ENCODE peak calls at places on chromosomes 13 and 19, in six cellular contexts. N is breast epithelium, L is Panc1, O is HFF-Myc, I is fibroblast of the aortic adventitia, A is GM23338. H is an unnamed sample.

GRCh38 chr13:41494202-41494601 is 36.9 kb downstream of the RGCC start:
- DNase-seq in N (no peak), L (no peak), O (no peak), I (no peak), A (no peak), H (no peak)

GRCh38 chr13:82356667-82357066 is 1525.6 kb downstream of the SLITRK1 start:
- DNase-seq in N (no peak), L (no peak), O (no peak), I (peak), A (peak), H (no peak)

GRCh38 chr13:21511841-21512240 is 52.7 kb upstream of the ZDHHC20 start:
- DNase-seq in N (no peak), L (no peak), O (no peak), I (peak), A (no peak), H (no peak)

GRCh38 chr13:24261566-24261965 is 47.8 kb upstream of the C1QTNF9 start:
- DNase-seq in N (no peak), L (no peak), O (no peak), I (no peak), A (no peak), H (no peak)

GRCh38 chr19:17406039-17406886 is 833 bp upstream of the BST2 start:
- DNase-seq in N (no peak), L (no peak), O (no peak), I (no peak), A (no peak), H (no peak)

GRCh38 chr13:48118025-48118424 is 23.1 kb upstream of the MED4 start:
- DNase-seq in N (no peak), L (no peak), O (no peak), I (no peak), A (no peak), H (no peak)

GRCh38 chr19:34556500-34556899 is 74.9 kb downstream of the WTIP start:
- DNase-seq in N (no peak), L (no peak), O (peak), I (peak), A (peak), H (no peak)

GRCh38 chr19:7527516-7528191 is 5.2 kb downstream of the MCOLN1 start:
- DNase-seq in N (no peak), L (no peak), O (no peak), I (no peak), A (no peak), H (no peak)

GRCh38 chr13:31119966-31120733 is 41.6 kb downstream of the HSPH1 start:
- DNase-seq in N (no peak), L (no peak), O (no peak), I (peak), A (peak), H (no peak)

GRCh38 chr19:35641515-35642151 is at the start of gene ETV2:
- DNase-seq in N (no peak), L (no peak), O (no peak), I (peak), A (peak), H (no peak)

GRCh38 chr19:4064073-4064550 is 2.6 kb downstream of the ZBTB7A start:
- DNase-seq in N (no peak), L (no peak), O (no peak), I (no peak), A (no peak), H (no peak)

GRCh38 chr19:3201072-3201700 is 15.5 kb downstream of the NCLN start:
- DNase-seq in N (no peak), L (no peak), O (no peak), I (no peak), A (no peak), H (no peak)

GRCh38 chr19:40612831-40613668 is 11.9 kb downstream of the LTBP4 start:
- DNase-seq in N (no peak), L (no peak), O (no peak), I (no peak), A (peak), H (no peak)

GRCh38 chr13:38141792-38142191 is 207.9 kb upstream of the UFM1 start:
- DNase-seq in N (no peak), L (no peak), O (no peak), I (peak), A (no peak), H (no peak)

GRCh38 chr13:94678845-94679244 is 33.5 kb downstream of the SOX21 start:
- DNase-seq in N (no peak), L (no peak), O (no peak), I (no peak), A (no peak), H (no peak)

GRCh38 chr19:19115954-19116353 is 22.3 kb downstream of the TMEM161A start:
- DNase-seq in N (no peak), L (no peak), O (no peak), I (peak), A (peak), H (no peak)

GRCh38 chr19:41940443-41941409 is 12.5 kb upstream of the ERFL start:
- DNase-seq in N (no peak), L (no peak), O (no peak), I (no peak), A (peak), H (no peak)

GRCh38 chr19:45066921-45067661 is 9.2 kb downstream of the ZNF296 start:
- DNase-seq in N (no peak), L (no peak), O (no peak), I (no peak), A (no peak), H (no peak)

GRCh38 chr19:39500543-39500942 is 1.8 kb downstream of the DLL3 start:
- DNase-seq in N (no peak), L (no peak), O (no peak), I (no peak), A (no peak), H (no peak)

GRCh38 chr19:34330116-34330515 is 34.9 kb upstream of the GPI start:
- DNase-seq in N (no peak), L (no peak), O (no peak), I (no peak), A (no peak), H (no peak)

GRCh38 chr19:17779281-17779930 is 15.5 kb upstream of the B3GNT3 start:
- DNase-seq in N (peak), L (no peak), O (no peak), I (peak), A (peak), H (no peak)

GRCh38 chr19:18156841-18157464 is 4.0 kb downstream of the PIK3R2 start:
- DNase-seq in N (peak), L (no peak), O (peak), I (peak), A (no peak), H (no peak)

GRCh38 chr19:55212447-55212846 is 3.1 kb upstream of the PTPRH start:
- DNase-seq in N (no peak), L (no peak), O (no peak), I (no peak), A (peak), H (no peak)

GRCh38 chr13:97627566-97627965 is 193.6 kb downstream of the RAP2A start:
- DNase-seq in N (no peak), L (no peak), O (peak), I (peak), A (peak), H (peak)

GRCh38 chr13:52862358-52863206 is 14.1 kb upstream of the PCDH8 start:
- DNase-seq in N (no peak), L (peak), O (no peak), I (no peak), A (peak), H (no peak)

GRCh38 chr19:37983153-37983552 is 76.1 kb downstream of the SIPA1L3 start:
- DNase-seq in N (no peak), L (no peak), O (peak), I (no peak), A (no peak), H (no peak)

GRCh38 chr13:32135655-32136054 is 104.1 kb downstream of the FRY start:
- DNase-seq in N (no peak), L (no peak), O (peak), I (peak), A (no peak), H (peak)

GRCh38 chr19:10766681-10767201 is 48.9 kb downstream of the DNM2 start:
- DNase-seq in N (no peak), L (no peak), O (no peak), I (peak), A (no peak), H (no peak)

DNA sequence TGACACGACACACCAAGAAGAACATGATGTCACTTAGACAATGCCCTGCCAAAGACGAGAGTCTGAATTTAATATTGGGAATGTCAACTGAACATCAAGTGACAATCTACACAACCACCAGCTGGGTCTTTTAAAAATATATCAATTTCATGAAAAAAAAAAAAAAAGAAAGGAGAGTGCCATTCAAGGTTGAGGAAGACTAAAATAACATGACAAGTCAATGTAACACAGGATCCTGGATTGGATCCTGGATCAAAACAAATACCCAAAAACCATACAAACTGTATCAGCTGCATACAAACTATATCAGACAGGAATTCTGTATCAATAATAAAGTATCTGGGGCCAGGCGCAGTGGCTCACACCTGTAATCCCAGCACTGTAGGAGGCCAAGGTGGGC is 4.7 kb downstream of the ZNF329 start:
- DNase-seq in N (no peak), L (no peak), O (no peak), I (no peak), A (no peak), H (no peak)
- H3K4me3 ChIP-seq in N (no peak), L (no peak), O (no peak), I (no peak), A (no peak), H (no peak)

DNA sequence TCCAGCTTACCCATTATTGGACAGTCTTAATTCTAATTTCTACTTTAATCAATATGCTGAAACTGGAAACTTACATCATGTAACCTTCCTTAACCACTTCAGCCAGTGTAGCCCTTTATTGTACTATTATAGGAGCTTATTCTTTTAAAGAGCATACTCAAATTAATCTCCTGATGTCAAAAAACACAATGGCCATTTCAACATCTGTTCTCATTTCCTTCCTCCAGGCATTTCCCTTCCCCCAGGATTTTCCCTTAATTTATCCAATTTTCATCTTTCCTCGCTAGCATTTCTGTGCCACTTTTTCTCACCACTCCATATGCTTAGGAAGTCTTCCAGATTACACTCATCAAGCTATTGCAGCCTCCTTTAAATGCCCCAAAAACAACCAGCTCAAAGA is 265.0 kb downstream of the PCDH9 start:
- DNase-seq in N (no peak), L (no peak), O (no peak), I (no peak), A (no peak), H (no peak)
- TF ChIP-seq CTCF in N (no peak), L (no peak), O (no peak), I (no peak), A (no peak), H (no peak)

DNA sequence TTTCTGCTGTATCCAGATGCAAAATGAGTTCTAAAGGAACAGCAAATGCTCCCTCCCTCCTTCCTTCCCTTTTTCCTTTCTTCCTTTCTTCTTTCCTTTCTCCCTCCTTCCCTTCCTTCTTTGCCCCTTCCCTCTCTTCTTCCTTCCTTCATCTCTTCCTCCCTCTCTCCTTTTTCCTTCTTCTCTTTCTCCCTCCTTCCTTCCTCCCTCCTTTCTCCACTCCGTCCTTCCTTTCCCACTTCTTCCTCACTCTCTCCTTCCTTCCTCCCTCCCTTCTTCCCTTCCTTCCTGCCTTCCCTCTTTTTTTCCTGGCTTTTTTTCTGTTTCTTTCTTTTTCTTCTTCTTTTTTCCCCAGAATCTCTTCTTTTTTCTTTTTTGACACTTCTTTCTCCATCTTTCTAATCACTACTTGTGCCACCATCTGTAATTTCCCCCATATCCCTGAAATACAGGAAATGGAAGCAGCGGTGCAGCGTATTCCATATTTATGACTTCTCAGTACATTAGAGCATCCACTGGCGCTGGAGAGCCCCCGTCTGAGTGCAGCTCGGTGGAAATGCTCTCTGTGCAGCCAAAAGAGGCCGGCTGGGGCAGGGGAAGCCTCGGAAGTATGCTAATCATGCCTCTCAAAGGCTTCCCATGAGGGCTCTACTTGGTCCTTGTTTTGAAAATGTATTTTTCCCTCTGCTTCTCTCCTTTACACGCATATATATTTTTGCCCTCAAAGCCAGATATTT is 275.6 kb downstream of the TSHZ3 start:
- DNase-seq in N (no peak), L (no peak), O (no peak), I (no peak), A (peak), H (no peak)
- H3K4me3 ChIP-seq in N (no peak), L (no peak), O (no peak), I (no peak), A (no peak), H (no peak)

DNA sequence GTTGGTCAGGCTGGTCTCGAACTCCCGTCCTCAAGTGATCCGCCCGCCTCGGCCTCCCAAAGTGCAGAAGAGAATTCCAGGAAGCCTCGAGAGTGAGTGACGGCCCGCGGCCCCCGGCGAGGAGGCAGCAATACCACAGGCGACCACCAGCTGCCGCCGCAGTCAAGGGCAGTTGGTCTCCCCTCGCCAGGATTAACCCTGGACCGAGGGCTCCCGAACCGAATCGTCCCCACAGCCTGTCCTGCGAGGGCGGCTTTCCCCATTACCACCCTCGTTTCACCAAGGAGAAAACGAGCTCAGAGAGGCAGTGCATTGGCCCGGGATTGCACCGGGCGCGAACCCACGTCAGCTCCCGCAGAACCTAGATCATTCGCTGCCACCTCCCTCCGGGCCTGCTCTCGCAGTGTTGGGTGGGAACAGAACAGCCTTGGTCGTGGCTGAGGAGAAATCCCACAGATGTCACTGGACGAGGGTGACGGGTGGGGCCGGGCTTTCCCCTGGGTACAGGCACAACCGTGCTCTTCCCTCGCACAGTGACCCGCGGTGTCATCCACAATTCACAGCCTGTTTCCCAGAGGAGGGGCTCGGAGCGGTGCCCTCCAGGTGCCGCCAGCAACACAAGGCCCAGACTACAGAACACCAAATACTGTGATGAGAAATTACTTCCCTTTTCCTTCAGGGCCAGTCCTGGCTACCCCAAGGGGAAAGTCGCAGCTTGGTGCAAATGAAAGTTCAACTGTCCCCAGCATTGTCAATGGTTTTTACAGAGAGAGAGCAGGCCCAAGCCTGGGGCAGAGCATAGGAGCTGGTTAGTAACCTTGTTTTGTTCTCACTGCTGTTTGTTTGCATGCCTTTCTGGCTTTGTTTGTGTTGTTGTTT is 24.8 kb downstream of the C2CD4C start:
- DNase-seq in N (peak), L (no peak), O (no peak), I (peak), A (peak), H (no peak)
- TF ChIP-seq CTCF in N (no peak), L (peak), O (peak), I (peak), A (peak), H (peak)